ENCODE peak calls at places on chromosomes 11 and 22, in five cellular contexts. I is body of pancreas, K is erythroblast, L is ovary, S is HCT116. T is an unnamed sample.

GRCh38 chr11:62242021-62242420 is at the start of gene SCGB1D2:
- DNase-seq in I (peak), K (no peak), L (no peak), S (no peak), T (no peak)

GRCh38 chr11:10911907-10912306 is 54.1 kb upstream of the ZBED5 start:
- DNase-seq in I (no peak), K (no peak), L (no peak), S (no peak), T (no peak)

GRCh38 chr22:29477919-29478318 is 2.1 kb upstream of the NEFH start:
- DNase-seq in I (no peak), K (no peak), L (no peak), S (no peak), T (no peak)

GRCh38 chr11:45926001-45926401 is 3.5 kb downstream of the LARGE2 start:
- DNase-seq in I (no peak), K (no peak), L (no peak), S (no peak), T (peak)

GRCh38 chr11:72231396-72232259 is 7.1 kb downstream of the INPPL1 start:
- DNase-seq in I (no peak), K (no peak), L (no peak), S (no peak), T (no peak)

GRCh38 chr11:73149105-73149504 is 7.0 kb upstream of the FCHSD2 start:
- DNase-seq in I (no peak), K (no peak), L (no peak), S (no peak), T (no peak)

GRCh38 chr11:45278721-45279120 is 7.4 kb downstream of the SYT13 start:
- DNase-seq in I (no peak), K (no peak), L (no peak), S (no peak), T (no peak)

GRCh38 chr11:60130496-60130895 is 42.0 kb downstream of the MS4A2 start:
- DNase-seq in I (peak), K (peak), L (no peak), S (peak), T (no peak)

GRCh38 chr11:43649921-43650320 is 30.6 kb upstream of the HSD17B12 start:
- DNase-seq in I (no peak), K (no peak), L (no peak), S (no peak), T (no peak)

GRCh38 chr11:115153135-115153534 is 351.1 kb downstream of the CADM1 start:
- DNase-seq in I (no peak), K (no peak), L (no peak), S (no peak), T (no peak)

GRCh38 chr11:1160231-1161101 is 2.7 kb downstream of the MUC5AC start:
- DNase-seq in I (no peak), K (no peak), L (no peak), S (no peak), T (no peak)

GRCh38 chr22:27719535-27720227 is 81.9 kb downstream of the MN1 start:
- DNase-seq in I (peak), K (peak), L (no peak), S (no peak), T (no peak)

GRCh38 chr11:63635762-63636465 is 21.7 kb upstream of the PLAAT3 start:
- DNase-seq in I (peak), K (peak), L (peak), S (peak), T (peak)

GRCh38 chr11:117914398-117914761 is 14.8 kb downstream of the TMPRSS13 start:
- DNase-seq in I (no peak), K (no peak), L (no peak), S (no peak), T (peak)

GRCh38 chr11:108333403-108333899 is 110.6 kb downstream of the ATM start:
- DNase-seq in I (no peak), K (no peak), L (no peak), S (no peak), T (no peak)

GRCh38 chr11:108538022-108538424 is 39.8 kb upstream of the POGLUT3 start:
- DNase-seq in I (no peak), K (no peak), L (no peak), S (no peak), T (no peak)

GRCh38 chr11:11786771-11787170 is 55.0 kb upstream of the USP47 start:
- DNase-seq in I (no peak), K (no peak), L (no peak), S (no peak), T (no peak)

GRCh38 chr22:36201630-36202312 is at the start of gene APOL4:
- DNase-seq in I (peak), K (peak), L (peak), S (no peak), T (peak)

GRCh38 chr22:23061471-23062280 is 8.6 kb upstream of the GNAZ start:
- DNase-seq in I (no peak), K (no peak), L (no peak), S (no peak), T (peak)

GRCh38 chr11:100152751-100153150 is 534.3 kb upstream of the ARHGAP42 start:
- DNase-seq in I (no peak), K (no peak), L (no peak), S (no peak), T (no peak)

GRCh38 chr11:72662036-72662435 is 12.2 kb downstream of the PDE2A start:
- DNase-seq in I (no peak), K (no peak), L (no peak), S (no peak), T (no peak)

GRCh38 chr22:26548984-26549383 is 36.7 kb upstream of the TFIP11 start:
- DNase-seq in I (no peak), K (no peak), L (no peak), S (no peak), T (no peak)

GRCh38 chr22:50640857-50641647 is 13.1 kb upstream of the ARSA start:
- DNase-seq in I (no peak), K (no peak), L (no peak), S (no peak), T (no peak)
- TF ChIP-seq POLR2A in I (no peak), K (no peak), L (no peak), S (no peak), T (no peak)

GRCh38 chr11:70270104-70270876 is at the start of gene PPFIA1:
- DNase-seq in I (peak), K (peak), L (peak), S (peak), T (peak)
- TF ChIP-seq POLR2A in I (peak), K (peak), L (peak), S (peak), T (peak)

GRCh38 chr22:46390652-46391301 is 55.3 kb downstream of the TRMU start:
- DNase-seq in I (peak), K (no peak), L (peak), S (no peak), T (peak)
- TF ChIP-seq POLR2A in I (peak), K (no peak), L (no peak), S (no peak), T (no peak)

GRCh38 chr11:6647836-6648235 is 7.8 kb downstream of the DCHS1 start:
- DNase-seq in I (no peak), K (no peak), L (no peak), S (no peak), T (no peak)

GRCh38 chr11:6646040-6646439 is 9.6 kb downstream of the DCHS1 start:
- DNase-seq in I (peak), K (no peak), L (no peak), S (no peak), T (no peak)

GRCh38 chr11:6648505-6648904 is 7.1 kb downstream of the DCHS1 start:
- DNase-seq in I (no peak), K (no peak), L (no peak), S (no peak), T (no peak)

GRCh38 chr11:6647282-6647679 is 8.3 kb downstream of the DCHS1 start:
- DNase-seq in I (no peak), K (no peak), L (no peak), S (no peak), T (peak)

GRCh38 chr11:6646631-6647281 is 8.9 kb downstream of the DCHS1 start:
- DNase-seq in I (no peak), K (no peak), L (no peak), S (no peak), T (peak)
- TF ChIP-seq POLR2A in I (no peak), K (no peak), L (no peak), S (no peak), T (no peak)

GRCh38 chr11:35144103-35144741 is 5.3 kb downstream of the CD44 start:
- DNase-seq in I (peak), K (no peak), L (no peak), S (no peak), T (no peak)
- TF ChIP-seq POLR2A in I (no peak), K (no peak), L (no peak), S (no peak), T (no peak)

DNA sequence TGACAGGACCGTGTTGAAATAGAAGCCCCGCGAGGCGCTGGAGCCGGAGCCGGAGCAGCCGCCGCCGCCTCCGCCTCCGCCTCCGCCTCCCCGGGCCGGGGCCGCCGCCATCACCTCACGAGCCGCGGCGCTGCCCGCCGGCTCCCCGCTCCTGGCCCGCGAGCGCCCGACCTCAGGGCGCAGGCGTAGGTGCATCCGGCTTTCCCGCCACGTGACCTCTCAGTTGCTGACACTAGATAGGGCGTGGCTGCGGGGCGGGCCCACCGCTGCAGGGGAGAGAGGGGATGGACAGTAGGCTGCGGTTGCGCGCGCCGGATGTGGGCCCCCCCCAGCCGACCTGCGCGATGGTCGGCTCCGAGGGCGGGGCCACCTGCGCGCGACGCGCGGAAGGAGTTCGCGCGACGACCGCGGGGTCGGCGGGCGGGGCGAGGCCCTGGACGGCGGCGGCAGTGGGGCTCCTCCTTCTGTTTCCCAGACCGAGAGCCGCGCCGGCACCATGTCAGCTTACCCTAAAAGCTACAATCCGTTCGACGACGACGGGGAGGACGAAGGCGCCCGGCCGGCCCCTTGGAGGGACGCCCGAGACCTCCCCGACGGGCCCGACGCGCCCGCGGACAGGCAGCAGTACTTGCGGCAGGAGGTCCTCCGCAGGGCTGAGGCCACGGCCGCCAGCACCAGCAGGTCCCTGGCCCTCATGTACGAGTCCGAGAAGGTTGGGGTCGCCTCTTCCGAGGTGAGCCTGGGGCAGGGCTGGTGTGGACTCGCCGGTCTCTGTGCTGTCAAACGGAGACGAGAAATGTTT is at the start of the genes PI4KA and SNAP29:
- DNase-seq in I (peak), K (peak), L (peak), S (peak), T (peak)
- TF ChIP-seq POLR2A in I (peak), K (peak), L (peak), S (peak), T (peak)

T was measured in uterus.